ENCODE peak calls at places on chromosome 16, in four cellular contexts. Z is bronchial epithelial cell, R is WTC11, L is mucosa of descending colon. U is an unnamed sample.

GRCh38 chr16:89289428-89290395 is 72.2 kb downstream of the ZNF778 start:
- DNase-seq in Z (peak; percentile 42), R (peak; percentile 91), L (peak; percentile 78), U (peak; percentile 66)

GRCh38 chr16:86669285-86669805 is 91.0 kb downstream of the FOXL1 start:
- DNase-seq in Z (no peak), R (no peak), L (no peak), U (no peak)

GRCh38 chr16:31499928-31500327 is 8.3 kb downstream of the RUSF1 start:
- DNase-seq in Z (no peak), R (no peak), L (no peak), U (no peak)

GRCh38 chr16:65698943-65699342 is 577.1 kb upstream of the CDH11 start:
- DNase-seq in Z (no peak), R (no peak), L (peak; percentile 2), U (no peak)

GRCh38 chr16:87169509-87169985 is 147.6 kb downstream of the C16orf95 start:
- DNase-seq in Z (no peak), R (no peak), L (no peak), U (no peak)

GRCh38 chr16:21302454-21302853 is 24.4 kb upstream of the CRYM start:
- DNase-seq in Z (peak; percentile 67), R (no peak), L (peak; percentile 45), U (peak; percentile 79)

GRCh38 chr16:63904930-63905329 is 1216.9 kb downstream of the CDH11 start:
- DNase-seq in Z (no peak), R (no peak), L (no peak), U (no peak)

GRCh38 chr16:79595261-79595660 is 5.3 kb downstream of the MAF start:
- DNase-seq in Z (no peak), R (no peak), L (no peak), U (peak; percentile 19)

GRCh38 chr16:19718624-19718965 is 524 bp downstream of the IQCK start:
- DNase-seq in Z (no peak), R (peak; percentile 54), L (peak; percentile 57), U (peak; percentile 28)

DNA sequence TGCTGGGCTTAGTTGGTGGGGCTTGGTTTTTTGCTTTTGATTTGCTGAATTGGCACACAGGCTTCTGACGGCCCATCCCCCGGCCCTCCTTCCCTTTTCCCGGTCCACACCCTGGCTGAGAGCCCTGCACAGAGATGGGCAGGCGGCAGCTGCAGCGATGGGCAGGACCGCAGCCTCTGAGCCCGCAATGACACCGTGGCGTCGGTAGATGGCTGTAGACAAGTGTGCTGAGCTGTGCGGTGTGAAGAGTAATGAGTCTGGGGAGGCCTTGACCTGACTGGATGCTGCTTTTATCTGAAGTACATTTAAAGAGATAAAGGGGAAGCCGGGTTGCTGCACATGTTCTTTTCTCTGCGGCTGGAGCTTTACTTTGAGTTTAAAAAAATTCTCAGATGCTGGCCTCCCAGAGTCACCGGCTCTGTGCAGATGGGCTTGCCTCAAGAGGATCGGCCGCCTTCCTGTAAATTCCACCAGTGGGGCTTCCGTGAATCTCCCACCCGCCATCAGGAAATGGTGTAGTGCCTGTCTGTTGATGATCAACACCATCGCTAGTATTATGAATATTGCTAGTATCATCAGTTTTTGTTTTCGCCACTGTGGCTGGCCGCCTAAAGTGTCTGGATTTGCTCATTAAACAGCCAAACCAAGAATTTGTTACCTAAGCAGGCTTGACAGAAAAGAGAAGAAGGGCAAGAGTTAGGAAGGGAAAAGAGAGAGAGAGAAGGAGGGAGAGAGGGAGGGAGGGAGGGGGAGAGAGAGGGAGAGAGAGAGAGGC is 245.6 kb upstream of the RBFOX1 start:
- DNase-seq in Z (no peak), R (peak; percentile 10), L (peak; percentile 5), U (no peak)
- TF ChIP-seq CTCF in Z (peak; percentile 17), R (no peak), L (no peak), U (no peak)

GRCh38 chr16:83946781-83947566 is 6.1 kb upstream of the OSGIN1 start:
- DNase-seq in Z (no peak), R (no peak), L (no peak), U (no peak)

GRCh38 chr16:83949724-83950001 is 3.4 kb upstream of the OSGIN1 start:
- DNase-seq in Z (no peak), R (no peak), L (no peak), U (no peak)

GRCh38 chr16:83946154-83946780 is 6.8 kb upstream of the OSGIN1 start:
- DNase-seq in Z (no peak), R (no peak), L (no peak), U (no peak)

GRCh38 chr16:83948914-83949723 is 3.9 kb upstream of the OSGIN1 start:
- DNase-seq in Z (no peak), R (no peak), L (no peak), U (no peak)

DNA sequence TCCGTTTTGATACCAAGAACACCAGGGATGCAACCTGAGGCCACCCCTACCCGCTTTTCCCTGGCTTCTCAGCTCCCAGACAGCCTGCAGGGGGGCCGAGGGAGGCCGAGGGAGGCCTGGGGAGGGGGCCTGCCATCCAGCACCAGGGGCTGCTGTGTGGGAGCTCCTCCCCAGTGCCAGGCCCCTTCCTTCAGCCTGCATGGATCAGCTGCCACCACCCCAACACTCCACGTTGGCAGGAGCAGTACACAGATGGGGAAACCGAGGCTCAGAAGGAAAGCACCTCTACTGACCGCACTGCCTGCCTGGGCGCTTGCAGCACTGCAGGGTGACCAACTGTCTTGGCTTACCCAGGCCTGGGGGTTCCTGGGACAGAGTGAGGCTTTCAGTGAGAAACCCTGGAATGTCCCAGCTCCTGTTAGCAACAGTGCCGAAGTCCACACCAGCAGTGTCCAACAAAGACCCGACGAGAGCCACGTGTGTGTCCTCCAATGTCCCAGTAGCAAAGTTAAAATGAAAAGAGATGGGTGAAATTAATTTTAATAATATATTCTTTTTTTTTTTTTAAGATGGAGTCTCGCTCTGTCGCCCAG is 5.3 kb upstream of the OSGIN1 start:
- DNase-seq in Z (no peak), R (no peak), L (no peak), U (no peak)
- TF ChIP-seq CTCF in Z (no peak), R (no peak), L (no peak), U (no peak)

GRCh38 chr16:11613381-11614303 is 26.9 kb upstream of the LITAF start:
- DNase-seq in Z (peak; percentile 97), R (no peak), L (peak; percentile 87), U (peak; percentile 98)

GRCh38 chr16:11610121-11610505 is 23.4 kb upstream of the LITAF start:
- DNase-seq in Z (no peak), R (no peak), L (no peak), U (no peak)

GRCh38 chr16:11609474-11610120 is 22.9 kb upstream of the LITAF start:
- DNase-seq in Z (no peak), R (no peak), L (no peak), U (peak; percentile 40)

GRCh38 chr16:11612110-11612981 is 25.6 kb upstream of the LITAF start:
- DNase-seq in Z (peak; percentile 78), R (peak; percentile 40), L (peak; percentile 84), U (peak; percentile 80)

DNA sequence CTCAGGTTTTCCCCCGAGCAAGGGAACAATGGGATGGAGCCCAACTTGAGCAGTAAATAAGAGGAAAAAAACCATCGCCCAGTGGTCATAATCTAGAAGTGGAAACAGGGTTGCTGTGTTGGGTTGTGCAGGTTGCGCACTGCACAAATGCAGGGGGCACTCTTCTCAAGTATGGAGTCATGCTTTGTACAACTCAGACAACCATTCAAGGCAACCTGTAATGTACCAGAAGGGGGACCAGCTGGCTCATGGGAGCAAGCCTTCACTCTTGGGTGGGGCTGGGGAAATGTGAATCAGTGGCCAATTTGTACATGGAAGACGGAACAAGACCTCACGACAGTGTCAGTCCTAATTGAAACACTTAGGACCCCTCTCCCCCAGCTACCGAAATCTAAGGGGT is 23.9 kb upstream of the LITAF start:
- DNase-seq in Z (no peak), R (no peak), L (no peak), U (peak; percentile 36)
- TF ChIP-seq CTCF in Z (no peak), R (no peak), L (no peak), U (no peak)

GRCh38 chr16:1961651-1962067 is 2.3 kb downstream of the NDUFB10 start:
- DNase-seq in Z (no peak), R (no peak), L (no peak), U (no peak)

GRCh38 chr16:1965610-1966009 is 984 bp upstream of the RPS2 start:
- DNase-seq in Z (no peak), R (no peak), L (no peak), U (no peak)

GRCh38 chr16:1966460-1966859 is at the start of gene RNF151:
- DNase-seq in Z (no peak), R (no peak), L (no peak), U (no peak)

GRCh38 chr16:1964506-1965471 is at the start of gene RPS2:
- DNase-seq in Z (peak; percentile 91), R (peak; percentile 99), L (peak; percentile 99), U (peak; percentile 99)

GRCh38 chr16:1964046-1964505 is 550 bp downstream of the RPS2 start:
- DNase-seq in Z (no peak), R (no peak), L (no peak), U (no peak)
- TF ChIP-seq CTCF in Z (peak; percentile 3), R (no peak), L (no peak), U (no peak)

DNA sequence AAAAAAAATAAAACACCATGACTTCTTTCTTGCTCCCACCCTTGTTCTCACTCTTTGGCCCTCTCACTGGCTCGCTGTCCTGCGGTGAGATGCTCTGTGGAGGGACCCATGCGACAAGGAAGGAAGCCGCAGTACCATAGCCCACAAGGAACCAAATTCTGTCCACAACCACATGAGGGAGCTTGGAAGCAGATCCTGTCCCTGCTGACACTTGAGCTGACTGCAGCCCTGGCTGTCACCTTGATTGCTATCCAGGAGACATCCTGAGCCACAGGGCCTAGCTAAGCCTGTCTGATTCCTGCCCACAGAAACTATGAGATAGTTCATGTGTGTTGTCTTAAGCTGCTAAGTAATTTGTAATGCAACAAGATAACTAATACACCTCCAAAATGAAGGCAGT is 4.8 kb upstream of the MT2A start:
- DNase-seq in Z (peak; percentile 47), R (peak; percentile 56), L (peak; percentile 74), U (peak; percentile 52)
- TF ChIP-seq CTCF in Z (peak; percentile 65), R (no peak), L (peak; percentile 12), U (peak; percentile 57)

DNA sequence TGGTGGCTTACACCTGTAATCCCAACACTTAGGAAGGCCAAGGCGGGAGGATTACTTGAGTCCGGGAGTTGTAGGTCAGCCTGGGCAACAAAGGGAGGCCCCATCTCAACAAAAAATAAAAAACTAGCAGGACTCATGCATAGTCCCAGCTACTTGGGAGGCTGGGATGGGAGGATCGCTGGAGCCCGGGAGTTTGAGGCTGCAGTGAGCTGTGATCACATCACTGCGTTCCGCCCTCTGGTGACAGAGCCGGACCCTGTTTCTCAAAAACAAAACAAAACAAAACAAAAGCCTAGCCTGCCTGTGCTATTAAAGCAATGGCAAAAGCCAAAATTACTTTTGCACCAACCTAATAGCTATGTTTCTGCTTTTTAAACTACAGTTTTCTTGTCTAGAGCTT is 1.5 kb downstream of the FCSK start:
- DNase-seq in Z (no peak), R (no peak), L (no peak), U (no peak)
- TF ChIP-seq CTCF in Z (no peak), R (no peak), L (no peak), U (no peak)

DNA sequence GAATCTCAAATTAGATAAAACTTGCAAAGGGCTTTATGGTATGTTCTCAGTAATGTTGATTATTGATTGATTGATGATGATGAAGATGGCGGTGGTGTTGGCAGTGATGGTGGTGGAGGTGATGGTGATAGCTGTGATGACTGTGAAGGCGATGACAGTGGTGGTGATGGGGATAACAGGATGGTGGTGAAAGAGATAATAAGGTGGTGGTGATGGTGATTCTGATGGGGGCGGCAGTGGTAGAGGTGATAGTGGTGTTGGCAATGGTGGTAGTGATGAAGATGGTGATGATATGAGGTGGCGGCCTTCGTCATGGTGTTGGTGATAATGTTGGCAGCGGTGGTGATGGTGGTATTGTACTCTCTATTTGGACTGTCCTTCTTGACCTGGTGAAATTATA is 238.3 kb downstream of the XYLT1 start:
- DNase-seq in Z (no peak), R (no peak), L (no peak), U (no peak)
- TF ChIP-seq CTCF in Z (no peak), R (no peak), L (no peak), U (no peak)

U was measured in epithelial cell of esophagus.